ENCODE peak calls at places on chromosomes 16 and 17, in six cellular contexts. I, P, G, R, E and K are unnamed samples.

GRCh38 chr16:11836653-11837244 is 14.6 kb downstream of the RSL1D1 start:
- DNase-seq in G (no peak), R (no peak), P (no peak), I (no peak), E (no peak), K (no peak)

GRCh38 chr17:5262417-5262816 is 19.7 kb upstream of the RABEP1 start:
- DNase-seq in R (no peak), E (no peak), G (no peak), I (no peak), P (no peak), K (no peak)

GRCh38 chr17:81409190-81409935 is 14.1 kb downstream of the BAHCC1 start:
- DNase-seq in I (no peak), R (no peak), G (no peak), E (no peak), P (no peak), K (no peak)

GRCh38 chr16:77782694-77783093 is 5.7 kb upstream of the VAT1L start:
- DNase-seq in G (no peak), E (no peak), I (no peak), P (no peak), R (no peak), K (no peak)

GRCh38 chr17:3049705-3050295 is 13.6 kb downstream of the OR1D5 start:
- DNase-seq in E (no peak), I (no peak), P (no peak), G (no peak), R (no peak), K (no peak)

GRCh38 chr16:89863741-89864391 is 9.5 kb upstream of the TCF25 start:
- DNase-seq in G (peak), E (no peak), R (no peak), I (no peak), P (no peak), K (peak)

GRCh38 chr16:88405325-88406060 is 22.7 kb downstream of the ZNF469 start:
- DNase-seq in P (no peak), I (no peak), R (no peak), E (no peak), G (no peak), K (no peak)

GRCh38 chr16:3963886-3964685 is 83.6 kb upstream of the CREBBP start:
- DNase-seq in E (no peak), G (no peak), R (no peak), P (no peak), I (no peak), K (no peak)

GRCh38 chr17:69084911-69085310 is 24.2 kb upstream of the ABCA9 start:
- DNase-seq in P (no peak), I (no peak), R (no peak), G (no peak), E (peak), K (no peak)

GRCh38 chr17:19933221-19933620 is 44.4 kb downstream of the AKAP10 start:
- DNase-seq in R (no peak), P (no peak), G (no peak), E (no peak), I (no peak), K (no peak)

GRCh38 chr17:73201215-73202069 is 8.6 kb downstream of the COG1 start:
- DNase-seq in E (no peak), G (no peak), R (no peak), I (no peak), P (no peak), K (no peak)

GRCh38 chr16:21650517-21650916 is 1.9 kb downstream of the IGSF6 start:
- DNase-seq in E (no peak), P (no peak), R (no peak), I (no peak), G (no peak), K (no peak)

GRCh38 chr17:40242774-40243173 is 23.7 kb downstream of the WIPF2 start:
- DNase-seq in R (no peak), I (no peak), G (no peak), E (no peak), P (no peak), K (no peak)

GRCh38 chr17:40433551-40434384 is 9.5 kb upstream of the IGFBP4 start:
- DNase-seq in P (no peak), R (no peak), G (no peak), I (no peak), E (no peak), K (no peak)

GRCh38 chr16:85418978-85419491 is 194.1 kb upstream of the GSE1 start:
- DNase-seq in P (no peak), I (peak), E (no peak), R (no peak), G (no peak), K (no peak)

GRCh38 chr17:36949461-36949927 is 740 bp downstream of the AATF start:
- DNase-seq in I (no peak), G (no peak), R (no peak), P (no peak), E (no peak), K (no peak)

GRCh38 chr17:82317394-82318168 is at the start of gene CD7:
- DNase-seq in P (no peak), I (peak), R (no peak), G (peak), E (no peak), K (no peak)

GRCh38 chr17:48100591-48101011 is 677 bp downstream of the CBX1 start:
- DNase-seq in G (no peak), I (no peak), E (peak), R (no peak), P (peak), K (no peak)

GRCh38 chr16:5065813-5066212 is at the start of gene C16orf89:
- DNase-seq in R (no peak), I (no peak), E (no peak), P (peak), G (no peak), K (no peak)

GRCh38 chr16:89330177-89330856 is 112.8 kb downstream of the ZNF778 start:
- DNase-seq in P (no peak), G (no peak), R (no peak), E (no peak), I (peak), K (no peak)

GRCh38 chr17:77131919-77132318 is 8.8 kb upstream of the SEC14L1 start:
- DNase-seq in E (no peak), I (no peak), R (no peak), G (no peak), P (no peak), K (no peak)

GRCh38 chr17:31369266-31369665 is 22.2 kb upstream of the RAB11FIP4 start:
- DNase-seq in I (no peak), R (no peak), P (no peak), G (no peak), E (no peak), K (no peak)

GRCh38 chr16:75002474-75002873 is 3.6 kb downstream of the ZNRF1 start:
- DNase-seq in P (no peak), E (no peak), R (no peak), I (no peak), G (no peak), K (no peak)

GRCh38 chr16:66274335-66275110 is 92.0 kb upstream of the CDH5 start:
- DNase-seq in I (no peak), R (no peak), E (no peak), G (no peak), P (no peak), K (no peak)